ENCODE peak calls at places on chromosomes 2 and 18, in four cellular contexts. T is T follicular helper cell, O is iris pigment epithelial cell, E is fibroblast of the conjunctiva. S is an unnamed sample.

GRCh38 chr2:24337958-24338357 is 22.4 kb downstream of the ITSN2 start:
- DNase-seq in T (no peak), O (peak; percentile 15), E (no peak), S (no peak)

GRCh38 chr18:10111944-10112343 is 198.1 kb downstream of the VAPA start:
- DNase-seq in T (no peak), O (no peak), E (no peak), S (no peak)

GRCh38 chr2:239714116-239714515 is 311.0 kb downstream of the NDUFA10 start:
- DNase-seq in T (no peak), O (no peak), E (no peak), S (no peak)

GRCh38 chr18:41713969-41714700 is 240.9 kb upstream of the PIK3C3 start:
- DNase-seq in T (no peak), O (no peak), E (no peak), S (no peak)

GRCh38 chr2:128178650-128179460 is 87.9 kb downstream of the UGGT1 start:
- DNase-seq in T (peak; percentile 16), O (peak; percentile 88), E (peak; percentile 74), S (peak; percentile 63)

GRCh38 chr2:98269274-98269673 is 77.0 kb upstream of the CNGA3 start:
- DNase-seq in T (no peak), O (peak; percentile 67), E (peak; percentile 62), S (peak; percentile 40)

GRCh38 chr2:222878284-222878876 is 17.5 kb downstream of the ACSL3 start:
- DNase-seq in T (no peak), O (no peak), E (no peak), S (no peak)

GRCh38 chr2:238985931-238986446 is 138.1 kb downstream of the TWIST2 start:
- DNase-seq in T (no peak), O (no peak), E (no peak), S (no peak)

GRCh38 chr2:10487144-10488104 is 39.3 kb upstream of the ODC1 start:
- DNase-seq in T (no peak), O (no peak), E (no peak), S (no peak)

GRCh38 chr18:68735498-68736343 is 20.8 kb upstream of the TMX3 start:
- DNase-seq in T (no peak), O (peak; percentile 81), E (peak; percentile 63), S (peak; percentile 54)

GRCh38 chr2:8636041-8636491 is 45.8 kb upstream of the ID2 start:
- DNase-seq in T (no peak), O (no peak), E (no peak), S (no peak)

GRCh38 chr2:235551965-235552364 is 58.1 kb downstream of the AGAP1 start:
- DNase-seq in T (no peak), O (peak; percentile 58), E (peak; percentile 22), S (peak; percentile 22)

GRCh38 chr2:106143495-106144215 is 50.4 kb downstream of the UXS1 start:
- DNase-seq in T (no peak), O (no peak), E (no peak), S (no peak)

GRCh38 chr2:24915796-24916195 is 4.2 kb downstream of the ADCY3 start:
- DNase-seq in T (no peak), O (no peak), E (no peak), S (no peak)

GRCh38 chr2:49858113-49858490 is 703.8 kb upstream of the FSHR start:
- DNase-seq in T (no peak), O (no peak), E (no peak), S (no peak)

GRCh38 chr2:1736045-1736444 is 8.3 kb downstream of the PXDN start:
- DNase-seq in T (no peak), O (no peak), E (no peak), S (no peak)